ENCODE peak calls at places on chromosomes 5 and 9, in seven cellular contexts. One of them, this sample, is unnamed.

GRCh38 chr9:15927131-15927530 is 374.3 kb downstream of the CCDC171 start:
- DNase-seq in brain microvascular endothelial cell: no peak
- DNase-seq in sigmoid colon: no peak
- DNase-seq in left ventricle myocardium inferior: no peak
- DNase-seq in A549: no peak
- DNase-seq in GM12864: no peak
- DNase-seq in RWPE2: no peak
- DNase-seq in this sample: no peak

GRCh38 chr9:68462004-68462775 is 78.5 kb downstream of the TMEM252 start:
- DNase-seq in RWPE2: no peak
- DNase-seq in GM12864: no peak
- DNase-seq in sigmoid colon: no peak
- DNase-seq in brain microvascular endothelial cell: no peak
- DNase-seq in left ventricle myocardium inferior: no peak
- DNase-seq in A549: no peak
- DNase-seq in this sample: no peak

GRCh38 chr5:84480873-84481637 is 96.4 kb upstream of the EDIL3 start:
- DNase-seq in sigmoid colon: no peak
- DNase-seq in left ventricle myocardium inferior: no peak
- DNase-seq in brain microvascular endothelial cell: peak
- DNase-seq in GM12864: no peak
- DNase-seq in A549: no peak
- DNase-seq in RWPE2: no peak
- DNase-seq in this sample: no peak

GRCh38 chr9:133487331-133487725 is 8.4 kb upstream of the SLC2A6 start:
- DNase-seq in RWPE2: no peak
- DNase-seq in GM12864: no peak
- DNase-seq in left ventricle myocardium inferior: no peak
- DNase-seq in sigmoid colon: no peak
- DNase-seq in brain microvascular endothelial cell: no peak
- DNase-seq in A549: no peak
- DNase-seq in this sample: no peak

GRCh38 chr9:115296831-115297565 is 179.0 kb upstream of the TNC start:
- DNase-seq in A549: no peak
- DNase-seq in left ventricle myocardium inferior: no peak
- DNase-seq in sigmoid colon: no peak
- DNase-seq in GM12864: no peak
- DNase-seq in RWPE2: no peak
- DNase-seq in brain microvascular endothelial cell: no peak
- DNase-seq in this sample: no peak

GRCh38 chr9:85466834-85467233 is 274.9 kb downstream of the AGTPBP1 start:
- DNase-seq in brain microvascular endothelial cell: no peak
- DNase-seq in A549: no peak
- DNase-seq in sigmoid colon: no peak
- DNase-seq in left ventricle myocardium inferior: no peak
- DNase-seq in GM12864: no peak
- DNase-seq in RWPE2: no peak
- DNase-seq in this sample: no peak

GRCh38 chr9:109454041-109454440 is 44.1 kb downstream of the PTPN3 start:
- DNase-seq in sigmoid colon: no peak
- DNase-seq in A549: no peak
- DNase-seq in RWPE2: no peak
- DNase-seq in left ventricle myocardium inferior: no peak
- DNase-seq in GM12864: no peak
- DNase-seq in brain microvascular endothelial cell: no peak
- DNase-seq in this sample: no peak

GRCh38 chr9:81489048-81489447 is 200.3 kb downstream of the TLE1 start:
- DNase-seq in sigmoid colon: no peak
- DNase-seq in brain microvascular endothelial cell: peak
- DNase-seq in RWPE2: no peak
- DNase-seq in A549: no peak
- DNase-seq in left ventricle myocardium inferior: no peak
- DNase-seq in GM12864: no peak
- DNase-seq in this sample: no peak

GRCh38 chr5:66171349-66172344 is 27.5 kb downstream of the SREK1 start:
- DNase-seq in left ventricle myocardium inferior: no peak
- DNase-seq in RWPE2: no peak
- DNase-seq in A549: peak
- DNase-seq in sigmoid colon: no peak
- DNase-seq in brain microvascular endothelial cell: peak
- DNase-seq in GM12864: peak
- DNase-seq in this sample: peak

GRCh38 chr9:33082538-33083326 is 6.3 kb upstream of the SMU1 start:
- DNase-seq in GM12864: no peak
- DNase-seq in A549: no peak
- DNase-seq in left ventricle myocardium inferior: no peak
- DNase-seq in brain microvascular endothelial cell: no peak
- DNase-seq in sigmoid colon: no peak
- DNase-seq in RWPE2: no peak
- DNase-seq in this sample: peak

GRCh38 chr9:88319936-88320747 is 68.1 kb upstream of the SPIN1 start:
- DNase-seq in sigmoid colon: peak
- DNase-seq in brain microvascular endothelial cell: peak
- DNase-seq in RWPE2: no peak
- DNase-seq in A549: no peak
- DNase-seq in left ventricle myocardium inferior: no peak
- DNase-seq in GM12864: no peak
- DNase-seq in this sample: no peak

GRCh38 chr5:36561596-36561995 is 44.8 kb upstream of the SLC1A3 start:
- DNase-seq in GM12864: no peak
- DNase-seq in brain microvascular endothelial cell: no peak
- DNase-seq in RWPE2: no peak
- DNase-seq in sigmoid colon: no peak
- DNase-seq in left ventricle myocardium inferior: no peak
- DNase-seq in A549: no peak
- DNase-seq in this sample: no peak

GRCh38 chr5:38831117-38831516 is 14.7 kb upstream of the OSMR start:
- DNase-seq in left ventricle myocardium inferior: no peak
- DNase-seq in A549: no peak
- DNase-seq in sigmoid colon: no peak
- DNase-seq in RWPE2: no peak
- DNase-seq in GM12864: no peak
- DNase-seq in brain microvascular endothelial cell: no peak
- DNase-seq in this sample: no peak

GRCh38 chr5:93681432-93681831 is 60.0 kb downstream of the POU5F2 start:
- DNase-seq in GM12864: no peak
- DNase-seq in RWPE2: no peak
- DNase-seq in sigmoid colon: no peak
- DNase-seq in A549: no peak
- DNase-seq in brain microvascular endothelial cell: no peak
- DNase-seq in left ventricle myocardium inferior: no peak
- DNase-seq in this sample: no peak

GRCh38 chr9:74125916-74126315 is 371.2 kb upstream of the RORB start:
- DNase-seq in left ventricle myocardium inferior: no peak
- DNase-seq in brain microvascular endothelial cell: no peak
- DNase-seq in RWPE2: no peak
- DNase-seq in sigmoid colon: no peak
- DNase-seq in A549: no peak
- DNase-seq in GM12864: no peak
- DNase-seq in this sample: no peak

GRCh38 chr9:34343090-34343489 is 13.7 kb downstream of the NUDT2 start:
- DNase-seq in left ventricle myocardium inferior: peak
- DNase-seq in brain microvascular endothelial cell: no peak
- DNase-seq in sigmoid colon: peak
- DNase-seq in RWPE2: no peak
- DNase-seq in GM12864: no peak
- DNase-seq in A549: no peak
- DNase-seq in this sample: no peak

GRCh38 chr9:80501635-80502034 is 929.9 kb downstream of the TLE4 start:
- DNase-seq in A549: no peak
- DNase-seq in GM12864: no peak
- DNase-seq in sigmoid colon: no peak
- DNase-seq in left ventricle myocardium inferior: no peak
- DNase-seq in RWPE2: no peak
- DNase-seq in brain microvascular endothelial cell: peak
- DNase-seq in this sample: peak

GRCh38 chr9:137671196-137671538 is 52.4 kb downstream of the EHMT1 start:
- DNase-seq in brain microvascular endothelial cell: no peak
- DNase-seq in GM12864: no peak
- DNase-seq in sigmoid colon: no peak
- DNase-seq in A549: no peak
- DNase-seq in left ventricle myocardium inferior: no peak
- DNase-seq in RWPE2: no peak
- DNase-seq in this sample: no peak

GRCh38 chr9:92141144-92142129 is 26.2 kb upstream of the SPTLC1 start:
- DNase-seq in A549: no peak
- DNase-seq in sigmoid colon: peak
- DNase-seq in left ventricle myocardium inferior: no peak
- DNase-seq in RWPE2: no peak
- DNase-seq in brain microvascular endothelial cell: no peak
- DNase-seq in GM12864: no peak
- DNase-seq in this sample: no peak

GRCh38 chr5:43274435-43275114 is 38.6 kb downstream of the HMGCS1 start:
- DNase-seq in A549: no peak
- DNase-seq in left ventricle myocardium inferior: no peak
- DNase-seq in RWPE2: no peak
- DNase-seq in brain microvascular endothelial cell: no peak
- DNase-seq in GM12864: no peak
- DNase-seq in sigmoid colon: no peak
- DNase-seq in this sample: no peak

GRCh38 chr5:177458912-177459350 is 12.3 kb downstream of the PRR7 start:
- DNase-seq in RWPE2: no peak
- DNase-seq in A549: peak
- DNase-seq in left ventricle myocardium inferior: no peak
- DNase-seq in brain microvascular endothelial cell: peak
- DNase-seq in GM12864: no peak
- DNase-seq in sigmoid colon: peak
- DNase-seq in this sample: no peak

GRCh38 chr9:82082563-82082962 is 94.0 kb downstream of the SPATA31D1 start:
- DNase-seq in GM12864: no peak
- DNase-seq in sigmoid colon: no peak
- DNase-seq in A549: no peak
- DNase-seq in brain microvascular endothelial cell: no peak
- DNase-seq in RWPE2: no peak
- DNase-seq in left ventricle myocardium inferior: no peak
- DNase-seq in this sample: no peak

GRCh38 chr5:142816577-142816976 is 46.4 kb downstream of the ARHGAP26 start:
- DNase-seq in left ventricle myocardium inferior: peak
- DNase-seq in GM12864: no peak
- DNase-seq in A549: no peak
- DNase-seq in RWPE2: no peak
- DNase-seq in sigmoid colon: no peak
- DNase-seq in brain microvascular endothelial cell: peak
- DNase-seq in this sample: no peak

GRCh38 chr9:85479305-85479704 is 262.4 kb downstream of the AGTPBP1 start:
- DNase-seq in brain microvascular endothelial cell: no peak
- DNase-seq in sigmoid colon: no peak
- DNase-seq in A549: no peak
- DNase-seq in left ventricle myocardium inferior: no peak
- DNase-seq in RWPE2: no peak
- DNase-seq in GM12864: no peak
- DNase-seq in this sample: no peak

DNA sequence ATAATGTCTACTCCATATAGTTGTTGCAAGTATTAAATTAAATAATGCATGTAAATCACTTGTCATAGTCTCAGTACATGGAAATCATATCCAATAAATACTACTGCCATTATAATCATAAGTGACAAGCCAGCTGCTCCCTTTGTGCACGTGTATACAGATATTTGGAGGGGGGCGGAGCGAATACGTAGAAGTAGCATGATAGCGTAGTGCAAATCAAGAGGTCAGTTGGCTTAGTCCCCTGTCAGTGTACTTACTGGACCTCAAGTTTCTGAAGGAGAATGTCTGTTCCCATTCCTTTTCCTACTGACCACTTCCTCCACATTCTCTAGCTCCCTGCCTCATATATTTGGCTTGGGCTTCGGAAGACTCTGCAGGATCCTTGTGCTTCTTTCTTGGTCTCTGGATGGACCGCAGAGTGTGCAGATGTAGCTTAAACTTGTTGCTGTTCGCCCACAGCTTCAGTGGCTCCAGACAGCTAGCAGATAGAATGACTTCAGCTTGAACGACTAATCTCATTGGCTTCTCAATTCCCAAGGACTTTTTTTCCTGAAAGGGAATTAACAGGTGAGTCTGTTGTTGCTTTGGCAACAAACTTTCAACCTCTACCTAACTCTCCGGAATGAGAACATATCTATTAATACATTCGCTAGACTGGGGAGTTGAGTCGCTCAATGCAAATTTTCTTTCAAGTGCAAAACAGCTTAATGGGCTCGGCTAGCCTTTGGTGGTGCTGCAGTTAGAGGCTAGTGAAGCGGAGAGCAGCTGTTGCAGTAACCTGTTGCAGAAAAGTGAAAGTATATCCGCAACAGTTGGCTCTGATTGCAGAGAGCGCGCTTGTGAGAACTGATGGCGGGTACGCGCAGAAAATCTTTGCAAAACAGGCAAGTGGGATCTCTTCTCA is at the start of gene PCDHB1:
- DNase-seq in A549: no peak
- DNase-seq in RWPE2: no peak
- DNase-seq in GM12864: no peak
- DNase-seq in brain microvascular endothelial cell: no peak
- DNase-seq in left ventricle myocardium inferior: no peak
- DNase-seq in sigmoid colon: no peak
- DNase-seq in this sample: no peak
- H3K4me3 ChIP-seq in A549: peak
- H3K4me3 ChIP-seq in RWPE2: peak
- H3K4me3 ChIP-seq in GM12864: no peak
- H3K4me3 ChIP-seq in brain microvascular endothelial cell: no peak
- H3K4me3 ChIP-seq in left ventricle myocardium inferior: peak
- H3K4me3 ChIP-seq in sigmoid colon: peak
- H3K4me3 ChIP-seq in this sample: no peak

DNA sequence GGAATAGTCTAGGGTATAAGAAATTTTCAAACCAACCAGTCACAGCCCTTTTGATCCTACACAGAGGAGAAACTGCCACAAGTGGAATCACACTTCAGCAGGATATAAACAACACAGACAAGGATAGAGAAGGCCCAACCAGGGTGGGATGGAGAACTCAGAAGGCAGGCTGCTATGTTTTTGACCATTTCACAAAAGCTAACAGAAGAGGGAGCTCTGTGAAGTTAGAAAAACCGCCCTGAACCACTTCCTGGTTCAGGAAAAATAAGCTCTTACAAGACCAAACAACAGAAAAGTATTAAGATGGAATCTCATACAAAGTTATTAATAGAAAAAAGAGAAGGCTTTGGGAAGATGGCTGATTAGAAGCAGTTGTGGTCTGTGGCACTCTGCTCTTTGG is 960 bp upstream of the IFNB1 start:
- DNase-seq in GM12864: no peak
- DNase-seq in left ventricle myocardium inferior: no peak
- DNase-seq in RWPE2: no peak
- DNase-seq in brain microvascular endothelial cell: no peak
- DNase-seq in A549: peak
- DNase-seq in sigmoid colon: no peak
- DNase-seq in this sample: peak
- TF ChIP-seq CTCF in GM12864: peak
- TF ChIP-seq CTCF in left ventricle myocardium inferior: no peak
- TF ChIP-seq CTCF in RWPE2: no peak
- TF ChIP-seq CTCF in brain microvascular endothelial cell: peak
- TF ChIP-seq CTCF in A549: no peak
- TF ChIP-seq CTCF in sigmoid colon: no peak
- TF ChIP-seq CTCF in this sample: no peak

GRCh38 chr5:83475540-83476469 is 4.3 kb downstream of the VCAN start:
- DNase-seq in A549: peak
- DNase-seq in left ventricle myocardium inferior: no peak
- DNase-seq in GM12864: no peak
- DNase-seq in RWPE2: no peak
- DNase-seq in brain microvascular endothelial cell: peak
- DNase-seq in sigmoid colon: no peak
- DNase-seq in this sample: no peak
- H3K4me3 ChIP-seq in A549: no peak
- H3K4me3 ChIP-seq in left ventricle myocardium inferior: peak
- H3K4me3 ChIP-seq in GM12864: no peak
- H3K4me3 ChIP-seq in RWPE2: no peak
- H3K4me3 ChIP-seq in brain microvascular endothelial cell: peak
- H3K4me3 ChIP-seq in sigmoid colon: no peak
- H3K4me3 ChIP-seq in this sample: no peak

GRCh38 chr5:134224905-134225779 is 731 bp downstream of the PPP2CA start:
- DNase-seq in RWPE2: peak
- DNase-seq in sigmoid colon: peak
- DNase-seq in GM12864: no peak
- DNase-seq in brain microvascular endothelial cell: no peak
- DNase-seq in A549: peak
- DNase-seq in left ventricle myocardium inferior: peak
- DNase-seq in this sample: peak
- TF ChIP-seq CTCF in RWPE2: peak
- TF ChIP-seq CTCF in sigmoid colon: no peak
- TF ChIP-seq CTCF in GM12864: no peak
- TF ChIP-seq CTCF in brain microvascular endothelial cell: no peak
- TF ChIP-seq CTCF in A549: no peak
- TF ChIP-seq CTCF in left ventricle myocardium inferior: peak
- TF ChIP-seq CTCF in this sample: peak

This sample was measured in GM12865.